ENCODE peak calls at places on chromosomes 16 and 17, in six cellular contexts. B is activated T-helper 1 cell treated with anti-CD3 and anti-CD28 coated beads, Interleukin-2, amount 50 U/mL, for 16 hours; P is GM10248; W is PC-9; Q is effector CD4-positive, alpha-beta T cell; N is stimulated activated CD8-positive, alpha-beta memory T cell treated with anti-CD3 and anti-CD28 coated beads, Interleukin-7, amount 100 ng/mL, for 1 hour. Z is an unnamed sample.

GRCh38 chr16:22638393-22639206 is 127.9 kb downstream of the NPIPB5 start:
- DNase-seq in Q (no peak), P (no peak), W (no peak), N (no peak), B (no peak), Z (no peak)

GRCh38 chr16:10970065-10970464 is 25.7 kb downstream of the CLEC16A start:
- DNase-seq in Q (no peak), P (no peak), B (no peak), W (no peak), N (no peak), Z (no peak)

GRCh38 chr17:18246880-18247612 is 11.5 kb downstream of the FLII start:
- DNase-seq in P (no peak), Q (no peak), N (no peak), W (peak), B (no peak), Z (no peak)

GRCh38 chr17:77405867-77406513 is 265.2 kb downstream of the SEC14L1 start:
- DNase-seq in N (no peak), Q (no peak), W (no peak), B (no peak), P (no peak), Z (no peak)

GRCh38 chr17:76487451-76488192 is 13.6 kb downstream of the RHBDF2 start:
- DNase-seq in B (no peak), W (no peak), N (no peak), Q (no peak), P (no peak), Z (no peak)

GRCh38 chr16:50702725-50703124 is 9.3 kb downstream of the NOD2 start:
- DNase-seq in P (no peak), N (no peak), W (no peak), B (no peak), Q (no peak), Z (no peak)

GRCh38 chr16:48282636-48283263 is 35.4 kb upstream of the ABCC11 start:
- DNase-seq in W (no peak), N (no peak), Q (no peak), B (no peak), P (no peak), Z (no peak)

GRCh38 chr17:56914641-56915263 is 903 bp upstream of the TRIM25 start:
- DNase-seq in B (no peak), W (no peak), Q (no peak), P (peak), N (no peak), Z (no peak)

GRCh38 chr16:88508868-88509748 is 56.0 kb downstream of the ZFPM1 start:
- DNase-seq in P (no peak), B (no peak), N (no peak), Q (no peak), W (no peak), Z (no peak)

GRCh38 chr16:4293181-4293716 is 20.4 kb upstream of the TFAP4 start:
- DNase-seq in P (no peak), B (no peak), Q (no peak), N (no peak), W (no peak), Z (no peak)

GRCh38 chr17:28347261-28347891 is 10.0 kb downstream of the POLDIP2 start:
- DNase-seq in W (peak), P (no peak), Q (no peak), B (no peak), N (no peak), Z (no peak)

GRCh38 chr17:41402161-41402560 is 4.8 kb upstream of the KRT31 start:
- DNase-seq in B (no peak), P (no peak), N (no peak), W (no peak), Q (no peak), Z (no peak)

GRCh38 chr17:65222216-65222738 is 85.1 kb downstream of the RGS9 start:
- DNase-seq in W (no peak), N (no peak), P (no peak), Q (no peak), B (no peak), Z (no peak)

GRCh38 chr16:88809068-88809675 is 2.6 kb downstream of the APRT start:
- DNase-seq in P (no peak), B (no peak), Q (no peak), W (peak), N (no peak), Z (no peak)

GRCh38 chr17:5209396-5209795 is 17.7 kb upstream of the ZNF594 start:
- DNase-seq in B (no peak), W (no peak), Q (no peak), P (no peak), N (no peak), Z (no peak)